ENCODE peak calls at places on chromosomes 7 and 10, in nine cellular contexts. One of them, this sample, is unnamed.

GRCh38 chr7:43703573-43703972 is 25.8 kb downstream of the COA1 start:
- DNase-seq in D341Med: no peak
- DNase-seq in GM20000: no peak
- DNase-seq in HEK293T: no peak
- DNase-seq in hippocampal formation: no peak
- DNase-seq in heart left ventricle: no peak
- DNase-seq in activated naive CD8-positive, alpha-beta T cell treated with anti-CD3 and anti-CD28 coated beads, Interleukin-2, amount 50 U/mL, for 24 hours: no peak
- DNase-seq in mucosa of gallbladder: no peak
- DNase-seq in epithelial cell of esophagus: no peak
- DNase-seq in this sample: no peak

GRCh38 chr10:101569838-101570763 is 18.0 kb downstream of the POLL start:
- DNase-seq in D341Med: peak
- DNase-seq in GM20000: peak
- DNase-seq in HEK293T: peak
- DNase-seq in hippocampal formation: peak
- DNase-seq in heart left ventricle: peak
- DNase-seq in activated naive CD8-positive, alpha-beta T cell treated with anti-CD3 and anti-CD28 coated beads, Interleukin-2, amount 50 U/mL, for 24 hours: peak
- DNase-seq in mucosa of gallbladder: peak
- DNase-seq in epithelial cell of esophagus: peak
- DNase-seq in this sample: peak

GRCh38 chr10:21265622-21266021 is 259.9 kb downstream of the SKIDA1 start:
- DNase-seq in D341Med: no peak
- DNase-seq in GM20000: no peak
- DNase-seq in HEK293T: no peak
- DNase-seq in hippocampal formation: no peak
- DNase-seq in heart left ventricle: no peak
- DNase-seq in activated naive CD8-positive, alpha-beta T cell treated with anti-CD3 and anti-CD28 coated beads, Interleukin-2, amount 50 U/mL, for 24 hours: no peak
- DNase-seq in mucosa of gallbladder: no peak
- DNase-seq in epithelial cell of esophagus: peak
- DNase-seq in this sample: no peak

GRCh38 chr7:77866370-77866769 is 67.8 kb downstream of the PHTF2 start:
- DNase-seq in D341Med: no peak
- DNase-seq in GM20000: no peak
- DNase-seq in HEK293T: no peak
- DNase-seq in hippocampal formation: no peak
- DNase-seq in heart left ventricle: no peak
- DNase-seq in activated naive CD8-positive, alpha-beta T cell treated with anti-CD3 and anti-CD28 coated beads, Interleukin-2, amount 50 U/mL, for 24 hours: no peak
- DNase-seq in mucosa of gallbladder: no peak
- DNase-seq in epithelial cell of esophagus: no peak
- DNase-seq in this sample: no peak

GRCh38 chr10:110425684-110426293 is 71.9 kb upstream of the DUSP5 start:
- DNase-seq in D341Med: no peak
- DNase-seq in GM20000: peak
- DNase-seq in HEK293T: no peak
- DNase-seq in hippocampal formation: no peak
- DNase-seq in heart left ventricle: no peak
- DNase-seq in activated naive CD8-positive, alpha-beta T cell treated with anti-CD3 and anti-CD28 coated beads, Interleukin-2, amount 50 U/mL, for 24 hours: peak
- DNase-seq in mucosa of gallbladder: no peak
- DNase-seq in epithelial cell of esophagus: peak
- DNase-seq in this sample: no peak

GRCh38 chr7:1839701-1840100 is 169.6 kb downstream of the ELFN1 start:
- DNase-seq in D341Med: no peak
- DNase-seq in GM20000: no peak
- DNase-seq in HEK293T: no peak
- DNase-seq in hippocampal formation: no peak
- DNase-seq in heart left ventricle: peak
- DNase-seq in activated naive CD8-positive, alpha-beta T cell treated with anti-CD3 and anti-CD28 coated beads, Interleukin-2, amount 50 U/mL, for 24 hours: no peak
- DNase-seq in mucosa of gallbladder: no peak
- DNase-seq in epithelial cell of esophagus: no peak
- DNase-seq in this sample: no peak

GRCh38 chr7:855686-856369 is 20.5 kb upstream of the GET4 start:
- DNase-seq in D341Med: no peak
- DNase-seq in GM20000: no peak
- DNase-seq in HEK293T: no peak
- DNase-seq in hippocampal formation: no peak
- DNase-seq in heart left ventricle: no peak
- DNase-seq in activated naive CD8-positive, alpha-beta T cell treated with anti-CD3 and anti-CD28 coated beads, Interleukin-2, amount 50 U/mL, for 24 hours: no peak
- DNase-seq in mucosa of gallbladder: peak
- DNase-seq in epithelial cell of esophagus: no peak
- DNase-seq in this sample: no peak

GRCh38 chr7:90655566-90655965 is 59.4 kb downstream of the CDK14 start:
- DNase-seq in D341Med: no peak
- DNase-seq in GM20000: no peak
- DNase-seq in HEK293T: no peak
- DNase-seq in hippocampal formation: no peak
- DNase-seq in heart left ventricle: no peak
- DNase-seq in activated naive CD8-positive, alpha-beta T cell treated with anti-CD3 and anti-CD28 coated beads, Interleukin-2, amount 50 U/mL, for 24 hours: no peak
- DNase-seq in mucosa of gallbladder: no peak
- DNase-seq in epithelial cell of esophagus: peak
- DNase-seq in this sample: no peak

GRCh38 chr10:5490698-5491464 is 8.5 kb downstream of the CALML5 start:
- DNase-seq in D341Med: no peak
- DNase-seq in GM20000: no peak
- DNase-seq in HEK293T: no peak
- DNase-seq in hippocampal formation: no peak
- DNase-seq in heart left ventricle: no peak
- DNase-seq in activated naive CD8-positive, alpha-beta T cell treated with anti-CD3 and anti-CD28 coated beads, Interleukin-2, amount 50 U/mL, for 24 hours: no peak
- DNase-seq in mucosa of gallbladder: no peak
- DNase-seq in epithelial cell of esophagus: no peak
- DNase-seq in this sample: no peak

This sample was measured in occipital lobe.